ENCODE peak calls at places on chromosomes 11 and 22, in ten cellular contexts. F, C, E, I, M, W, B, N, A and T are unnamed samples.

GRCh38 chr11:21811572-21811971 is 381.3 kb upstream of the ANO5 start:
- DNase-seq in I (no peak), W (no peak), M (no peak), F (no peak), A (no peak), C (peak; percentile 62), N (no peak), B (no peak), E (no peak), T (peak; percentile 64)

GRCh38 chr11:9574806-9575530 is 1.5 kb downstream of the WEE1 start:
- DNase-seq in M (no peak), B (peak; percentile 2), I (no peak), C (peak; percentile 78), F (peak; percentile 47), W (peak; percentile 79), A (peak; percentile 87), N (peak; percentile 92), E (no peak), T (peak; percentile 68)

GRCh38 chr11:85961930-85962363 is 106.8 kb downstream of the CCDC83 start:
- DNase-seq in C (no peak), N (peak; percentile 79), W (no peak), B (no peak), I (no peak), F (no peak), M (no peak), A (peak; percentile 67), E (no peak), T (no peak)

GRCh38 chr22:46971776-46972150 is 209.3 kb downstream of the TBC1D22A start:
- DNase-seq in W (no peak), N (no peak), M (no peak), B (no peak), C (no peak), I (no peak), E (no peak), F (no peak), A (no peak), T (no peak)

GRCh38 chr11:8649361-8649760 is 33.1 kb downstream of the TRIM66 start:
- DNase-seq in E (no peak), B (no peak), F (no peak), A (peak; percentile 68), W (no peak), C (no peak), I (no peak), M (no peak), N (peak; percentile 43), T (no peak)

GRCh38 chr11:92678212-92678611 is 291.2 kb upstream of the MTNR1B start:
- DNase-seq in E (no peak), B (no peak), C (no peak), A (no peak), W (no peak), I (no peak), N (no peak), M (no peak), F (no peak), T (no peak)

GRCh38 chr11:127002669-127003259 is 2.2 kb upstream of the KIRREL3 start:
- DNase-seq in A (no peak), M (no peak), N (no peak), C (peak; percentile 61), I (no peak), W (no peak), F (no peak), B (no peak), E (no peak), T (peak; percentile 70)

GRCh38 chr11:79087238-79087956 is 353.4 kb downstream of the TENM4 start:
- DNase-seq in E (no peak), F (no peak), C (peak; percentile 71), M (peak; percentile 40), N (peak; percentile 92), W (no peak), B (no peak), I (no peak), A (peak; percentile 62), T (peak; percentile 56)

GRCh38 chr11:57566564-57567209 is 785 bp downstream of the UBE2L6 start:
- DNase-seq in W (no peak), M (no peak), F (no peak), E (no peak), N (peak; percentile 10), C (no peak), A (no peak), I (peak; percentile 13), B (no peak), T (peak; percentile 38)

GRCh38 chr11:125663910-125664309 is 16.7 kb downstream of the ACRV1 start:
- DNase-seq in N (no peak), M (no peak), A (no peak), I (no peak), W (no peak), B (no peak), F (no peak), C (no peak), E (no peak), T (no peak)

GRCh38 chr11:57399928-57400578 is 9.6 kb upstream of the PRG2 start:
- DNase-seq in C (no peak), N (no peak), F (no peak), I (no peak), W (no peak), B (no peak), E (no peak), M (no peak), A (no peak), T (no peak)

GRCh38 chr11:27380796-27381195 is 17.8 kb upstream of the CCDC34 start:
- DNase-seq in A (no peak), M (no peak), E (no peak), C (no peak), B (no peak), W (no peak), F (no peak), N (no peak), I (no peak), T (no peak)

GRCh38 chr11:2996976-2997375 is 4.8 kb upstream of the NAP1L4 start:
- DNase-seq in C (no peak), A (no peak), M (no peak), N (no peak), B (no peak), W (no peak), I (no peak), E (no peak), F (no peak), T (peak; percentile 50)

GRCh38 chr22:37473437-37473946 is 12.7 kb downstream of the MFNG start:
- DNase-seq in N (no peak), W (no peak), C (no peak), B (no peak), M (no peak), I (no peak), E (no peak), F (no peak), A (no peak), T (no peak)

GRCh38 chr22:37471721-37472417 is 14.3 kb downstream of the MFNG start:
- DNase-seq in C (no peak), B (no peak), W (no peak), A (no peak), M (no peak), E (no peak), I (no peak), N (no peak), F (no peak), T (no peak)

GRCh38 chr22:37470087-37470445 is 16.1 kb downstream of the MFNG start:
- DNase-seq in A (no peak), M (no peak), C (no peak), I (no peak), W (no peak), E (no peak), F (no peak), N (no peak), B (no peak), T (no peak)

GRCh38 chr22:37474447-37475090 is 11.6 kb downstream of the MFNG start:
- DNase-seq in B (no peak), E (no peak), C (no peak), N (no peak), F (no peak), M (no peak), A (no peak), I (no peak), W (no peak), T (no peak)

GRCh38 chr22:37472418-37473006 is 13.7 kb downstream of the MFNG start:
- DNase-seq in E (no peak), W (no peak), A (peak; percentile 28), F (no peak), C (peak; percentile 69), I (peak; percentile 45), N (peak; percentile 38), M (no peak), B (peak; percentile 45), T (peak; percentile 95)
- H3K4me3 ChIP-seq in E (no peak overlapping the region), W (no peak overlapping the region), A (no peak overlapping the region), F (no peak overlapping the region), C (no peak overlapping the region), I (no peak overlapping the region), N (no peak overlapping the region), M (peak overlapping the region; percentile 35), B (no peak overlapping the region), T (no peak overlapping the region)

GRCh38 chr22:21694795-21695431 is 29.1 kb downstream of the PPIL2 start:
- DNase-seq in B (no peak), E (no peak), C (no peak), F (no peak), A (no peak), N (no peak), M (no peak), W (no peak), I (no peak), T (peak; percentile 55)
- H3K36me3 ChIP-seq in B (peaks cover 25% of the 10 kb centered on the region), E (peaks cover 89% of the 10 kb centered on the region), C (no peaks in the 10 kb centered on the region), F (peaks cover 5% of the 10 kb centered on the region), A (peaks cover 51% of the 10 kb centered on the region), N (peaks cover 6% of the 10 kb centered on the region), M (peaks cover 42% of the 10 kb centered on the region), W (no peaks in the 10 kb centered on the region), I (peaks cover 51% of the 10 kb centered on the region), T (peaks cover 3% of the 10 kb centered on the region)

DNA sequence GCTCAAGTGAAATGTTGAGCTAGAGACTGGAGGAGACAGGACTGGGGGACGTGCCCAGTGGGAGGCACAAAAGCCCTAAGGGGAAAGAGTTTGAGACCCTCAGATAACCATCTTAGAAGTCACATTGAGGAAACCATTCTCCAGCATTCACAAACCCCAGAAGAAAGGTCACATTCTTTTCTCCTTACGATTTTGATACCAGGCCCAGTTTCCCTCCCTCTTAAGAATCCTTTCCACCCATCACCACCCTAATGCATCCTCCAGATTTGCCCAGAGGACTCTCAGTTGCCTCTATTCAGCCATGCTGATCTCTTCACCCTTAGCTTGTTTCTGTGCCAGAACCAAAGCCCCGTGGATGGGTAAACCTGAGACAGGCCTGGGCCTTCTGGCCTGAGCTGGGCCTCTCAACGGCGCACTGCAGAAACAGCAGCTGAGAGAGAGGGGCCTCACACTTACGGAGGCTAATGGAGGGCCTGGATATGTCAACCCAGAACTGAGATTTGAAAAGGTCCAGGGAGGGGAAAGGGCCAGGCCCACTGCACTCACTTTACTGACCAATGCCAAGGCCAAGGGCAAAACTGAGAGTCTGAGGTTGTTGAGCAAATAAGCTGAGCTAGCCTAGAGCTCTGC is 32.3 kb upstream of the OAF start:
- DNase-seq in B (no peak), I (no peak), C (no peak), F (no peak), A (peak; percentile 18), M (no peak), W (no peak), E (no peak), N (no peak), T (no peak)
- H3K27me3 ChIP-seq in B (no peaks in the 10 kb centered on the region), I (no peaks in the 10 kb centered on the region), C (peaks cover 75% of the 10 kb centered on the region), F (no peaks in the 10 kb centered on the region), A (peaks cover 24% of the 10 kb centered on the region), M (no peaks in the 10 kb centered on the region), W (no peaks in the 10 kb centered on the region), E (no peaks in the 10 kb centered on the region), N (peaks cover 64% of the 10 kb centered on the region), T (peaks cover 3% of the 10 kb centered on the region)

DNA sequence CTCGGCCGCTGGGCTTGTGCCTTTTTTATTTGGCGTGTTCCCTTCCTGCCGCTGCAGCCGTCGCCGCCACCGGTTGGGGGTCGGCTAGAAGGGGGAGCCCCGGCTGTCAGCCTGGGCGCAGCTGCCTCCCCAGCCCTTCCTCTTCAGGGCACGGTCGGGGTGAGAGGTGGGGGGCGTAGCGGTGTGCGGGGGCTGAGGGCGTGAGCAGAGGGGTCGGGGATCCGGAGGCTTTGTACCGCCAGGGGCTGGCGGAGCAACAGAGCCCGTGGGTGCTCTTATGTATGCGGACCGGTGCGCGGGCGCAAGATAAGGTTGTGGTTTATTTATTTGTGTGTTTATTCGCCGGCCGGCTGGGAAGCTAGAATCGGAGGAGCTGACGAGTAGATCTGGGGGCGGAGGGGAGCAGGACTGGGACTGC is 482 bp downstream of the ZBTB16 start:
- DNase-seq in E (peak; percentile 73), A (no peak), M (no peak), W (no peak), F (no peak), C (peak; percentile 75), B (no peak), N (peak; percentile 68), I (no peak), T (peak; percentile 77)
- H3K4me3 ChIP-seq in E (peak overlapping the region; percentile 85), A (no peak overlapping the region), M (peak overlapping the region; percentile 97), W (peak overlapping the region; percentile 99), F (peak overlapping the region; percentile 79), C (peak overlapping the region; percentile 70), B (peak overlapping the region; percentile 70), N (peak overlapping the region; percentile 85), I (peak overlapping the region; percentile 69), T (peak overlapping the region; percentile 68)